ENCODE peak calls at places on chromosomes 2 and 18, in nine cellular contexts. One of them, this sample, is unnamed.

GRCh38 chr2:5057895-5058294 is 634.3 kb upstream of the SOX11 start:
- DNase-seq in skeletal muscle cell: no peak
- DNase-seq in left cardiac atrium: no peak
- DNase-seq in astrocyte of the hippocampus: peak; percentile 4
- DNase-seq in hypothalamus: no peak
- DNase-seq in T-helper 1 cell: no peak
- DNase-seq in T-helper 2 cell treated with Interferon-gamma antibody and Interleukin-4, amounts not matched to agents 5 μg/mL and 100 μg/mL, for 36 hours: no peak
- DNase-seq in HS-5: no peak
- DNase-seq in mammary epithelial cell: no peak
- DNase-seq in this sample: no peak

GRCh38 chr2:88221365-88221942 is 51.3 kb downstream of the THNSL2 start:
- DNase-seq in skeletal muscle cell: no peak
- DNase-seq in left cardiac atrium: no peak
- DNase-seq in astrocyte of the hippocampus: no peak
- DNase-seq in hypothalamus: no peak
- DNase-seq in T-helper 1 cell: no peak
- DNase-seq in T-helper 2 cell treated with Interferon-gamma antibody and Interleukin-4, amounts not matched to agents 5 μg/mL and 100 μg/mL, for 36 hours: no peak
- DNase-seq in HS-5: no peak
- DNase-seq in mammary epithelial cell: no peak
- DNase-seq in this sample: no peak

GRCh38 chr2:164589522-164589921 is 31.8 kb downstream of the GRB14 start:
- DNase-seq in skeletal muscle cell: peak; percentile 45
- DNase-seq in left cardiac atrium: no peak
- DNase-seq in astrocyte of the hippocampus: peak; percentile 24
- DNase-seq in hypothalamus: no peak
- DNase-seq in T-helper 1 cell: no peak
- DNase-seq in T-helper 2 cell treated with Interferon-gamma antibody and Interleukin-4, amounts not matched to agents 5 μg/mL and 100 μg/mL, for 36 hours: no peak
- DNase-seq in HS-5: no peak
- DNase-seq in mammary epithelial cell: peak; percentile 1
- DNase-seq in this sample: no peak

GRCh38 chr18:49135871-49136270 is 185.1 kb upstream of the SMAD7 start:
- DNase-seq in skeletal muscle cell: peak; percentile 27
- DNase-seq in left cardiac atrium: no peak
- DNase-seq in astrocyte of the hippocampus: peak; percentile 69
- DNase-seq in hypothalamus: peak; percentile 4
- DNase-seq in T-helper 1 cell: no peak
- DNase-seq in T-helper 2 cell treated with Interferon-gamma antibody and Interleukin-4, amounts not matched to agents 5 μg/mL and 100 μg/mL, for 36 hours: no peak
- DNase-seq in HS-5: no peak
- DNase-seq in mammary epithelial cell: peak; percentile 12
- DNase-seq in this sample: no peak

GRCh38 chr2:128494640-128495321 is 176.1 kb upstream of the HS6ST1 start:
- DNase-seq in skeletal muscle cell: no peak
- DNase-seq in left cardiac atrium: peak; percentile 50
- DNase-seq in astrocyte of the hippocampus: peak; percentile 58
- DNase-seq in hypothalamus: no peak
- DNase-seq in T-helper 1 cell: no peak
- DNase-seq in T-helper 2 cell treated with Interferon-gamma antibody and Interleukin-4, amounts not matched to agents 5 μg/mL and 100 μg/mL, for 36 hours: no peak
- DNase-seq in HS-5: no peak
- DNase-seq in mammary epithelial cell: no peak
- DNase-seq in this sample: peak; percentile 64

GRCh38 chr2:128054104-128054503 is 26.2 kb upstream of the SAP130 start:
- DNase-seq in skeletal muscle cell: no peak
- DNase-seq in left cardiac atrium: no peak
- DNase-seq in astrocyte of the hippocampus: no peak
- DNase-seq in hypothalamus: no peak
- DNase-seq in T-helper 1 cell: no peak
- DNase-seq in T-helper 2 cell treated with Interferon-gamma antibody and Interleukin-4, amounts not matched to agents 5 μg/mL and 100 μg/mL, for 36 hours: no peak
- DNase-seq in HS-5: no peak
- DNase-seq in mammary epithelial cell: no peak
- DNase-seq in this sample: no peak

GRCh38 chr18:67599277-67599676 is 82.8 kb upstream of the DSEL start:
- DNase-seq in skeletal muscle cell: peak; percentile 28
- DNase-seq in left cardiac atrium: no peak
- DNase-seq in astrocyte of the hippocampus: peak; percentile 42
- DNase-seq in hypothalamus: no peak
- DNase-seq in T-helper 1 cell: no peak
- DNase-seq in T-helper 2 cell treated with Interferon-gamma antibody and Interleukin-4, amounts not matched to agents 5 μg/mL and 100 μg/mL, for 36 hours: no peak
- DNase-seq in HS-5: peak; percentile 58
- DNase-seq in mammary epithelial cell: peak; percentile 7
- DNase-seq in this sample: no peak

GRCh38 chr18:37567994-37568359 is 2.4 kb upstream of the CELF4 start:
- DNase-seq in skeletal muscle cell: no peak
- DNase-seq in left cardiac atrium: no peak
- DNase-seq in astrocyte of the hippocampus: no peak
- DNase-seq in hypothalamus: no peak
- DNase-seq in T-helper 1 cell: no peak
- DNase-seq in T-helper 2 cell treated with Interferon-gamma antibody and Interleukin-4, amounts not matched to agents 5 μg/mL and 100 μg/mL, for 36 hours: no peak
- DNase-seq in HS-5: no peak
- DNase-seq in mammary epithelial cell: no peak
- DNase-seq in this sample: peak; percentile 51

GRCh38 chr18:79241755-79242154 is 154.0 kb upstream of the NFATC1 start:
- DNase-seq in skeletal muscle cell: no peak
- DNase-seq in left cardiac atrium: no peak
- DNase-seq in astrocyte of the hippocampus: no peak
- DNase-seq in hypothalamus: no peak
- DNase-seq in T-helper 1 cell: no peak
- DNase-seq in T-helper 2 cell treated with Interferon-gamma antibody and Interleukin-4, amounts not matched to agents 5 μg/mL and 100 μg/mL, for 36 hours: no peak
- DNase-seq in HS-5: no peak
- DNase-seq in mammary epithelial cell: no peak
- DNase-seq in this sample: no peak

GRCh38 chr2:203683932-203684556 is 22.4 kb upstream of the CD28 start:
- DNase-seq in skeletal muscle cell: peak; percentile 83
- DNase-seq in left cardiac atrium: peak; percentile 33
- DNase-seq in astrocyte of the hippocampus: peak; percentile 84
- DNase-seq in hypothalamus: no peak
- DNase-seq in T-helper 1 cell: no peak
- DNase-seq in T-helper 2 cell treated with Interferon-gamma antibody and Interleukin-4, amounts not matched to agents 5 μg/mL and 100 μg/mL, for 36 hours: peak; percentile 61
- DNase-seq in HS-5: no peak
- DNase-seq in mammary epithelial cell: peak; percentile 99
- DNase-seq in this sample: no peak

GRCh38 chr2:44055229-44055628 is 59.4 kb upstream of the LRPPRC start:
- DNase-seq in skeletal muscle cell: no peak
- DNase-seq in left cardiac atrium: no peak
- DNase-seq in astrocyte of the hippocampus: no peak
- DNase-seq in hypothalamus: no peak
- DNase-seq in T-helper 1 cell: no peak
- DNase-seq in T-helper 2 cell treated with Interferon-gamma antibody and Interleukin-4, amounts not matched to agents 5 μg/mL and 100 μg/mL, for 36 hours: no peak
- DNase-seq in HS-5: no peak
- DNase-seq in mammary epithelial cell: no peak
- DNase-seq in this sample: no peak

GRCh38 chr2:112092286-112093041 is 37.4 kb downstream of the TMEM87B start:
- DNase-seq in skeletal muscle cell: peak; percentile 36
- DNase-seq in left cardiac atrium: no peak
- DNase-seq in astrocyte of the hippocampus: peak; percentile 84
- DNase-seq in hypothalamus: no peak
- DNase-seq in T-helper 1 cell: no peak
- DNase-seq in T-helper 2 cell treated with Interferon-gamma antibody and Interleukin-4, amounts not matched to agents 5 μg/mL and 100 μg/mL, for 36 hours: no peak
- DNase-seq in HS-5: peak; percentile 61
- DNase-seq in mammary epithelial cell: peak; percentile 58
- DNase-seq in this sample: no peak

GRCh38 chr18:52694804-52695203 is 354.8 kb downstream of the DCC start:
- DNase-seq in skeletal muscle cell: no peak
- DNase-seq in left cardiac atrium: no peak
- DNase-seq in astrocyte of the hippocampus: peak; percentile 25
- DNase-seq in hypothalamus: no peak
- DNase-seq in T-helper 1 cell: no peak
- DNase-seq in T-helper 2 cell treated with Interferon-gamma antibody and Interleukin-4, amounts not matched to agents 5 μg/mL and 100 μg/mL, for 36 hours: no peak
- DNase-seq in HS-5: no peak
- DNase-seq in mammary epithelial cell: no peak
- DNase-seq in this sample: no peak

GRCh38 chr2:30823452-30823851 is 16.2 kb upstream of the CAPN13 start:
- DNase-seq in skeletal muscle cell: no peak
- DNase-seq in left cardiac atrium: no peak
- DNase-seq in astrocyte of the hippocampus: no peak
- DNase-seq in hypothalamus: no peak
- DNase-seq in T-helper 1 cell: no peak
- DNase-seq in T-helper 2 cell treated with Interferon-gamma antibody and Interleukin-4, amounts not matched to agents 5 μg/mL and 100 μg/mL, for 36 hours: no peak
- DNase-seq in HS-5: no peak
- DNase-seq in mammary epithelial cell: no peak
- DNase-seq in this sample: no peak

GRCh38 chr2:96685592-96686459 is 43.3 kb downstream of the FER1L5 start:
- DNase-seq in skeletal muscle cell: no peak
- DNase-seq in left cardiac atrium: no peak
- DNase-seq in astrocyte of the hippocampus: peak; percentile 20
- DNase-seq in hypothalamus: no peak
- DNase-seq in T-helper 1 cell: no peak
- DNase-seq in T-helper 2 cell treated with Interferon-gamma antibody and Interleukin-4, amounts not matched to agents 5 μg/mL and 100 μg/mL, for 36 hours: no peak
- DNase-seq in HS-5: no peak
- DNase-seq in mammary epithelial cell: no peak
- DNase-seq in this sample: no peak

GRCh38 chr2:240811346-240812300 is 8.4 kb downstream of the KIF1A start:
- DNase-seq in skeletal muscle cell: no peak
- DNase-seq in left cardiac atrium: no peak
- DNase-seq in astrocyte of the hippocampus: no peak
- DNase-seq in hypothalamus: no peak
- DNase-seq in T-helper 1 cell: no peak
- DNase-seq in T-helper 2 cell treated with Interferon-gamma antibody and Interleukin-4, amounts not matched to agents 5 μg/mL and 100 μg/mL, for 36 hours: no peak
- DNase-seq in HS-5: no peak
- DNase-seq in mammary epithelial cell: no peak
- DNase-seq in this sample: peak; percentile 54

GRCh38 chr18:76232010-76232409 is 263.0 kb downstream of the ZNF516 start:
- DNase-seq in skeletal muscle cell: no peak
- DNase-seq in left cardiac atrium: no peak
- DNase-seq in astrocyte of the hippocampus: no peak
- DNase-seq in hypothalamus: no peak
- DNase-seq in T-helper 1 cell: no peak
- DNase-seq in T-helper 2 cell treated with Interferon-gamma antibody and Interleukin-4, amounts not matched to agents 5 μg/mL and 100 μg/mL, for 36 hours: no peak
- DNase-seq in HS-5: no peak
- DNase-seq in mammary epithelial cell: no peak
- DNase-seq in this sample: no peak

GRCh38 chr2:85791704-85792565 is 38.1 kb downstream of the ATOH8 start:
- DNase-seq in skeletal muscle cell: no peak
- DNase-seq in left cardiac atrium: peak; percentile 22
- DNase-seq in astrocyte of the hippocampus: no peak
- DNase-seq in hypothalamus: no peak
- DNase-seq in T-helper 1 cell: no peak
- DNase-seq in T-helper 2 cell treated with Interferon-gamma antibody and Interleukin-4, amounts not matched to agents 5 μg/mL and 100 μg/mL, for 36 hours: no peak
- DNase-seq in HS-5: no peak
- DNase-seq in mammary epithelial cell: no peak
- DNase-seq in this sample: peak; percentile 52

GRCh38 chr2:146037334-146037870 is 1517.5 kb upstream of the ZEB2 start:
- DNase-seq in skeletal muscle cell: no peak
- DNase-seq in left cardiac atrium: no peak
- DNase-seq in astrocyte of the hippocampus: peak; percentile 53
- DNase-seq in hypothalamus: no peak
- DNase-seq in T-helper 1 cell: no peak
- DNase-seq in T-helper 2 cell treated with Interferon-gamma antibody and Interleukin-4, amounts not matched to agents 5 μg/mL and 100 μg/mL, for 36 hours: no peak
- DNase-seq in HS-5: peak; percentile 5
- DNase-seq in mammary epithelial cell: no peak
- DNase-seq in this sample: no peak

GRCh38 chr18:36704656-36705055 is 124.1 kb downstream of the TPGS2 start:
- DNase-seq in skeletal muscle cell: no peak
- DNase-seq in left cardiac atrium: no peak
- DNase-seq in astrocyte of the hippocampus: no peak
- DNase-seq in hypothalamus: no peak
- DNase-seq in T-helper 1 cell: no peak
- DNase-seq in T-helper 2 cell treated with Interferon-gamma antibody and Interleukin-4, amounts not matched to agents 5 μg/mL and 100 μg/mL, for 36 hours: no peak
- DNase-seq in HS-5: no peak
- DNase-seq in mammary epithelial cell: no peak
- DNase-seq in this sample: no peak

GRCh38 chr18:11948852-11949523 is 32.3 kb upstream of the IMPA2 start:
- DNase-seq in skeletal muscle cell: no peak
- DNase-seq in left cardiac atrium: no peak
- DNase-seq in astrocyte of the hippocampus: peak; percentile 70
- DNase-seq in hypothalamus: no peak
- DNase-seq in T-helper 1 cell: no peak
- DNase-seq in T-helper 2 cell treated with Interferon-gamma antibody and Interleukin-4, amounts not matched to agents 5 μg/mL and 100 μg/mL, for 36 hours: no peak
- DNase-seq in HS-5: no peak
- DNase-seq in mammary epithelial cell: no peak
- DNase-seq in this sample: peak; percentile 33

GRCh38 chr2:42049411-42050349 is 1.9 kb downstream of the PKDCC start:
- DNase-seq in skeletal muscle cell: no peak
- DNase-seq in left cardiac atrium: no peak
- DNase-seq in astrocyte of the hippocampus: no peak
- DNase-seq in hypothalamus: no peak
- DNase-seq in T-helper 1 cell: no peak
- DNase-seq in T-helper 2 cell treated with Interferon-gamma antibody and Interleukin-4, amounts not matched to agents 5 μg/mL and 100 μg/mL, for 36 hours: no peak
- DNase-seq in HS-5: no peak
- DNase-seq in mammary epithelial cell: no peak
- DNase-seq in this sample: peak; percentile 62

GRCh38 chr2:238096311-238097011 is 3.7 kb upstream of the ESPNL start:
- DNase-seq in skeletal muscle cell: no peak
- DNase-seq in left cardiac atrium: no peak
- DNase-seq in astrocyte of the hippocampus: no peak
- DNase-seq in hypothalamus: no peak
- DNase-seq in T-helper 1 cell: no peak
- DNase-seq in T-helper 2 cell treated with Interferon-gamma antibody and Interleukin-4, amounts not matched to agents 5 μg/mL and 100 μg/mL, for 36 hours: no peak
- DNase-seq in HS-5: no peak
- DNase-seq in mammary epithelial cell: peak; percentile 23
- DNase-seq in this sample: no peak

GRCh38 chr2:240947607-240948006 is 41.5 kb downstream of the CROCC2 start:
- DNase-seq in skeletal muscle cell: no peak
- DNase-seq in left cardiac atrium: no peak
- DNase-seq in astrocyte of the hippocampus: no peak
- DNase-seq in hypothalamus: no peak
- DNase-seq in T-helper 1 cell: no peak
- DNase-seq in T-helper 2 cell treated with Interferon-gamma antibody and Interleukin-4, amounts not matched to agents 5 μg/mL and 100 μg/mL, for 36 hours: no peak
- DNase-seq in HS-5: no peak
- DNase-seq in mammary epithelial cell: no peak
- DNase-seq in this sample: peak; percentile 63

GRCh38 chr2:145764631-145765030 is 1244.7 kb upstream of the ZEB2 start:
- DNase-seq in skeletal muscle cell: peak; percentile 82
- DNase-seq in left cardiac atrium: peak; percentile 58
- DNase-seq in astrocyte of the hippocampus: peak; percentile 37
- DNase-seq in hypothalamus: no peak
- DNase-seq in T-helper 1 cell: no peak
- DNase-seq in T-helper 2 cell treated with Interferon-gamma antibody and Interleukin-4, amounts not matched to agents 5 μg/mL and 100 μg/mL, for 36 hours: no peak
- DNase-seq in HS-5: no peak
- DNase-seq in mammary epithelial cell: no peak
- DNase-seq in this sample: no peak

GRCh38 chr2:32376756-32377155 is 19.9 kb downstream of the BIRC6 start:
- DNase-seq in skeletal muscle cell: no peak
- DNase-seq in left cardiac atrium: no peak
- DNase-seq in astrocyte of the hippocampus: no peak
- DNase-seq in hypothalamus: no peak
- DNase-seq in T-helper 1 cell: no peak
- DNase-seq in T-helper 2 cell treated with Interferon-gamma antibody and Interleukin-4, amounts not matched to agents 5 μg/mL and 100 μg/mL, for 36 hours: no peak
- DNase-seq in HS-5: no peak
- DNase-seq in mammary epithelial cell: no peak
- DNase-seq in this sample: no peak

GRCh38 chr2:99085400-99085799 is 56.1 kb upstream of the C2orf15 start:
- DNase-seq in skeletal muscle cell: no peak
- DNase-seq in left cardiac atrium: no peak
- DNase-seq in astrocyte of the hippocampus: no peak
- DNase-seq in hypothalamus: no peak
- DNase-seq in T-helper 1 cell: no peak
- DNase-seq in T-helper 2 cell treated with Interferon-gamma antibody and Interleukin-4, amounts not matched to agents 5 μg/mL and 100 μg/mL, for 36 hours: no peak
- DNase-seq in HS-5: no peak
- DNase-seq in mammary epithelial cell: peak; percentile 5
- DNase-seq in this sample: no peak

GRCh38 chr2:198490748-198491147 is 686.4 kb downstream of the PLCL1 start:
- DNase-seq in skeletal muscle cell: no peak
- DNase-seq in left cardiac atrium: no peak
- DNase-seq in astrocyte of the hippocampus: peak; percentile 1
- DNase-seq in hypothalamus: no peak
- DNase-seq in T-helper 1 cell: no peak
- DNase-seq in T-helper 2 cell treated with Interferon-gamma antibody and Interleukin-4, amounts not matched to agents 5 μg/mL and 100 μg/mL, for 36 hours: no peak
- DNase-seq in HS-5: no peak
- DNase-seq in mammary epithelial cell: no peak
- DNase-seq in this sample: no peak

GRCh38 chr2:127612111-127612822 is 33.7 kb upstream of the GPR17 start:
- DNase-seq in skeletal muscle cell: no peak
- DNase-seq in left cardiac atrium: no peak
- DNase-seq in astrocyte of the hippocampus: no peak
- DNase-seq in hypothalamus: no peak
- DNase-seq in T-helper 1 cell: no peak
- DNase-seq in T-helper 2 cell treated with Interferon-gamma antibody and Interleukin-4, amounts not matched to agents 5 μg/mL and 100 μg/mL, for 36 hours: no peak
- DNase-seq in HS-5: no peak
- DNase-seq in mammary epithelial cell: no peak
- DNase-seq in this sample: peak; percentile 52

GRCh38 chr2:63780483-63781155 is 61.1 kb upstream of the UGP2 start:
- DNase-seq in skeletal muscle cell: no peak
- DNase-seq in left cardiac atrium: no peak
- DNase-seq in astrocyte of the hippocampus: peak; percentile 46
- DNase-seq in hypothalamus: no peak
- DNase-seq in T-helper 1 cell: no peak
- DNase-seq in T-helper 2 cell treated with Interferon-gamma antibody and Interleukin-4, amounts not matched to agents 5 μg/mL and 100 μg/mL, for 36 hours: no peak
- DNase-seq in HS-5: no peak
- DNase-seq in mammary epithelial cell: no peak
- DNase-seq in this sample: no peak

GRCh38 chr2:33320573-33320972 is 155.9 kb upstream of the RASGRP3 start:
- DNase-seq in skeletal muscle cell: no peak
- DNase-seq in left cardiac atrium: no peak
- DNase-seq in astrocyte of the hippocampus: no peak
- DNase-seq in hypothalamus: no peak
- DNase-seq in T-helper 1 cell: no peak
- DNase-seq in T-helper 2 cell treated with Interferon-gamma antibody and Interleukin-4, amounts not matched to agents 5 μg/mL and 100 μg/mL, for 36 hours: no peak
- DNase-seq in HS-5: no peak
- DNase-seq in mammary epithelial cell: no peak
- DNase-seq in this sample: no peak

This sample was measured in spleen.